ENCODE peak calls at places on chromosomes 12 and 14, in eight cellular contexts. One of them, this sample, is unnamed.

GRCh38 chr14:33836895-33837577 is 113.8 kb downstream of the EGLN3 start:
- DNase-seq in endodermal cell: no peak
- DNase-seq in fibroblast of pulmonary artery: no peak
- DNase-seq in GM06990: no peak
- DNase-seq in stomach: no peak
- DNase-seq in AG04450: no peak
- DNase-seq in thyroid gland: no peak
- DNase-seq in endothelial cell of umbilical vein: no peak
- DNase-seq in this sample: no peak

GRCh38 chr14:95255487-95255886 is 64.2 kb downstream of the CLMN start:
- DNase-seq in endodermal cell: peak
- DNase-seq in fibroblast of pulmonary artery: peak
- DNase-seq in GM06990: no peak
- DNase-seq in stomach: peak
- DNase-seq in AG04450: no peak
- DNase-seq in thyroid gland: peak
- DNase-seq in endothelial cell of umbilical vein: peak
- DNase-seq in this sample: no peak

GRCh38 chr12:63845726-63846125 is 1.2 kb downstream of the SRGAP1 start:
- DNase-seq in endodermal cell: peak
- DNase-seq in fibroblast of pulmonary artery: peak
- DNase-seq in GM06990: no peak
- DNase-seq in stomach: no peak
- DNase-seq in AG04450: no peak
- DNase-seq in thyroid gland: no peak
- DNase-seq in endothelial cell of umbilical vein: peak
- DNase-seq in this sample: no peak

GRCh38 chr14:63604626-63605025 is 37.0 kb downstream of the WDR89 start:
- DNase-seq in endodermal cell: no peak
- DNase-seq in fibroblast of pulmonary artery: no peak
- DNase-seq in GM06990: no peak
- DNase-seq in stomach: no peak
- DNase-seq in AG04450: no peak
- DNase-seq in thyroid gland: no peak
- DNase-seq in endothelial cell of umbilical vein: no peak
- DNase-seq in this sample: no peak

GRCh38 chr12:46450279-46450748 is 77.7 kb upstream of the SLC38A2 start:
- DNase-seq in endodermal cell: no peak
- DNase-seq in fibroblast of pulmonary artery: peak
- DNase-seq in GM06990: no peak
- DNase-seq in stomach: peak
- DNase-seq in AG04450: no peak
- DNase-seq in thyroid gland: peak
- DNase-seq in endothelial cell of umbilical vein: peak
- DNase-seq in this sample: peak

GRCh38 chr14:70448633-70449032 is 3.3 kb upstream of the ADAM21 start:
- DNase-seq in endodermal cell: no peak
- DNase-seq in fibroblast of pulmonary artery: peak
- DNase-seq in GM06990: no peak
- DNase-seq in stomach: no peak
- DNase-seq in AG04450: peak
- DNase-seq in thyroid gland: no peak
- DNase-seq in endothelial cell of umbilical vein: peak
- DNase-seq in this sample: no peak

GRCh38 chr14:100237735-100238418 is 1.1 kb upstream of the YY1 start:
- DNase-seq in endodermal cell: peak
- DNase-seq in fibroblast of pulmonary artery: peak
- DNase-seq in GM06990: peak
- DNase-seq in stomach: peak
- DNase-seq in AG04450: no peak
- DNase-seq in thyroid gland: peak
- DNase-seq in endothelial cell of umbilical vein: peak
- DNase-seq in this sample: peak

GRCh38 chr12:109963743-109964429 is 32.3 kb downstream of the GIT2 start:
- DNase-seq in endodermal cell: no peak
- DNase-seq in fibroblast of pulmonary artery: peak
- DNase-seq in GM06990: no peak
- DNase-seq in stomach: no peak
- DNase-seq in AG04450: peak
- DNase-seq in thyroid gland: no peak
- DNase-seq in endothelial cell of umbilical vein: peak
- DNase-seq in this sample: no peak

GRCh38 chr14:54450535-54450934 is 9.4 kb upstream of the CNIH1 start:
- DNase-seq in endodermal cell: no peak
- DNase-seq in fibroblast of pulmonary artery: peak
- DNase-seq in GM06990: peak
- DNase-seq in stomach: no peak
- DNase-seq in AG04450: no peak
- DNase-seq in thyroid gland: no peak
- DNase-seq in endothelial cell of umbilical vein: no peak
- DNase-seq in this sample: no peak

GRCh38 chr14:39241637-39242036 is 7.9 kb downstream of the MIA2 start:
- DNase-seq in endodermal cell: no peak
- DNase-seq in fibroblast of pulmonary artery: no peak
- DNase-seq in GM06990: no peak
- DNase-seq in stomach: no peak
- DNase-seq in AG04450: no peak
- DNase-seq in thyroid gland: no peak
- DNase-seq in endothelial cell of umbilical vein: no peak
- DNase-seq in this sample: no peak

GRCh38 chr12:109877504-109878246 is 2.7 kb downstream of the GLTP start:
- DNase-seq in endodermal cell: no peak
- DNase-seq in fibroblast of pulmonary artery: no peak
- DNase-seq in GM06990: no peak
- DNase-seq in stomach: no peak
- DNase-seq in AG04450: no peak
- DNase-seq in thyroid gland: no peak
- DNase-seq in endothelial cell of umbilical vein: no peak
- DNase-seq in this sample: no peak

GRCh38 chr12:124036117-124037109 is 63.4 kb downstream of the ZNF664 start:
- DNase-seq in endodermal cell: peak
- DNase-seq in fibroblast of pulmonary artery: peak
- DNase-seq in GM06990: no peak
- DNase-seq in stomach: peak
- DNase-seq in AG04450: peak
- DNase-seq in thyroid gland: peak
- DNase-seq in endothelial cell of umbilical vein: peak
- DNase-seq in this sample: peak

GRCh38 chr14:104968541-104969401 is 9.4 kb downstream of the AHNAK2 start:
- DNase-seq in endodermal cell: peak
- DNase-seq in fibroblast of pulmonary artery: peak
- DNase-seq in GM06990: no peak
- DNase-seq in stomach: no peak
- DNase-seq in AG04450: no peak
- DNase-seq in thyroid gland: peak
- DNase-seq in endothelial cell of umbilical vein: peak
- DNase-seq in this sample: no peak

GRCh38 chr12:64714551-64714968 is 44.6 kb downstream of the GNS start:
- DNase-seq in endodermal cell: no peak
- DNase-seq in fibroblast of pulmonary artery: no peak
- DNase-seq in GM06990: peak
- DNase-seq in stomach: no peak
- DNase-seq in AG04450: no peak
- DNase-seq in thyroid gland: no peak
- DNase-seq in endothelial cell of umbilical vein: no peak
- DNase-seq in this sample: no peak

GRCh38 chr14:32761381-32761968 is 177.2 kb upstream of the NPAS3 start:
- DNase-seq in endodermal cell: no peak
- DNase-seq in fibroblast of pulmonary artery: peak
- DNase-seq in GM06990: no peak
- DNase-seq in stomach: no peak
- DNase-seq in AG04450: no peak
- DNase-seq in thyroid gland: no peak
- DNase-seq in endothelial cell of umbilical vein: no peak
- DNase-seq in this sample: no peak

GRCh38 chr14:52923902-52924575 is 26.8 kb downstream of the FERMT2 start:
- DNase-seq in endodermal cell: peak
- DNase-seq in fibroblast of pulmonary artery: no peak
- DNase-seq in GM06990: peak
- DNase-seq in stomach: no peak
- DNase-seq in AG04450: no peak
- DNase-seq in thyroid gland: peak
- DNase-seq in endothelial cell of umbilical vein: no peak
- DNase-seq in this sample: no peak

GRCh38 chr12:93344876-93345275 is 32.8 kb upstream of the NUDT4 start:
- DNase-seq in endodermal cell: no peak
- DNase-seq in fibroblast of pulmonary artery: no peak
- DNase-seq in GM06990: no peak
- DNase-seq in stomach: no peak
- DNase-seq in AG04450: no peak
- DNase-seq in thyroid gland: no peak
- DNase-seq in endothelial cell of umbilical vein: peak
- DNase-seq in this sample: no peak

GRCh38 chr12:10226740-10227139 is 14.1 kb downstream of the GABARAPL1 start:
- DNase-seq in endodermal cell: no peak
- DNase-seq in fibroblast of pulmonary artery: no peak
- DNase-seq in GM06990: no peak
- DNase-seq in stomach: no peak
- DNase-seq in AG04450: no peak
- DNase-seq in thyroid gland: no peak
- DNase-seq in endothelial cell of umbilical vein: no peak
- DNase-seq in this sample: no peak

GRCh38 chr14:26621366-26621765 is 23.5 kb upstream of the NOVA1 start:
- DNase-seq in endodermal cell: no peak
- DNase-seq in fibroblast of pulmonary artery: no peak
- DNase-seq in GM06990: no peak
- DNase-seq in stomach: no peak
- DNase-seq in AG04450: no peak
- DNase-seq in thyroid gland: no peak
- DNase-seq in endothelial cell of umbilical vein: no peak
- DNase-seq in this sample: no peak

GRCh38 chr14:93994919-93995682 is 2.0 kb upstream of the CCDC197 start:
- DNase-seq in endodermal cell: peak
- DNase-seq in fibroblast of pulmonary artery: peak
- DNase-seq in GM06990: no peak
- DNase-seq in stomach: peak
- DNase-seq in AG04450: peak
- DNase-seq in thyroid gland: no peak
- DNase-seq in endothelial cell of umbilical vein: no peak
- DNase-seq in this sample: peak

GRCh38 chr12:132847363-132848356 is 19.0 kb upstream of the GOLGA3 start:
- DNase-seq in endodermal cell: peak
- DNase-seq in fibroblast of pulmonary artery: no peak
- DNase-seq in GM06990: no peak
- DNase-seq in stomach: no peak
- DNase-seq in AG04450: no peak
- DNase-seq in thyroid gland: no peak
- DNase-seq in endothelial cell of umbilical vein: no peak
- DNase-seq in this sample: no peak

GRCh38 chr14:54211562-54212308 is 185.1 kb upstream of the CDKN3 start:
- DNase-seq in endodermal cell: no peak
- DNase-seq in fibroblast of pulmonary artery: peak
- DNase-seq in GM06990: no peak
- DNase-seq in stomach: no peak
- DNase-seq in AG04450: no peak
- DNase-seq in thyroid gland: no peak
- DNase-seq in endothelial cell of umbilical vein: peak
- DNase-seq in this sample: no peak

GRCh38 chr14:29242755-29243340 is 476.3 kb downstream of the FOXG1 start:
- DNase-seq in endodermal cell: no peak
- DNase-seq in fibroblast of pulmonary artery: peak
- DNase-seq in GM06990: no peak
- DNase-seq in stomach: no peak
- DNase-seq in AG04450: no peak
- DNase-seq in thyroid gland: no peak
- DNase-seq in endothelial cell of umbilical vein: peak
- DNase-seq in this sample: no peak

GRCh38 chr14:20612403-20612802 is 21.2 kb upstream of the RNASE12 start:
- DNase-seq in endodermal cell: no peak
- DNase-seq in fibroblast of pulmonary artery: no peak
- DNase-seq in GM06990: peak
- DNase-seq in stomach: no peak
- DNase-seq in AG04450: no peak
- DNase-seq in thyroid gland: no peak
- DNase-seq in endothelial cell of umbilical vein: no peak
- DNase-seq in this sample: no peak
- H3K4me3 ChIP-seq in endodermal cell: peak
- H3K4me3 ChIP-seq in fibroblast of pulmonary artery: no peak
- H3K4me3 ChIP-seq in GM06990: no peak
- H3K4me3 ChIP-seq in stomach: no peak
- H3K4me3 ChIP-seq in AG04450: no peak
- H3K4me3 ChIP-seq in thyroid gland: no peak
- H3K4me3 ChIP-seq in endothelial cell of umbilical vein: no peak
- H3K4me3 ChIP-seq in this sample: no peak

GRCh38 chr12:14185441-14186192 is 179.9 kb upstream of the ATF7IP start:
- DNase-seq in endodermal cell: peak
- DNase-seq in fibroblast of pulmonary artery: peak
- DNase-seq in GM06990: peak
- DNase-seq in stomach: peak
- DNase-seq in AG04450: peak
- DNase-seq in thyroid gland: peak
- DNase-seq in endothelial cell of umbilical vein: peak
- DNase-seq in this sample: peak
- TF ChIP-seq CTCF in endodermal cell: peak
- TF ChIP-seq CTCF in fibroblast of pulmonary artery: peak
- TF ChIP-seq CTCF in GM06990: peak
- TF ChIP-seq CTCF in stomach: peak
- TF ChIP-seq CTCF in AG04450: peak
- TF ChIP-seq CTCF in thyroid gland: peak
- TF ChIP-seq CTCF in endothelial cell of umbilical vein: peak
- TF ChIP-seq CTCF in this sample: no peak

GRCh38 chr12:27972721-27973120 is at the start of gene PTHLH:
- DNase-seq in endodermal cell: no peak
- DNase-seq in fibroblast of pulmonary artery: no peak
- DNase-seq in GM06990: no peak
- DNase-seq in stomach: no peak
- DNase-seq in AG04450: no peak
- DNase-seq in thyroid gland: no peak
- DNase-seq in endothelial cell of umbilical vein: no peak
- DNase-seq in this sample: no peak
- H3K4me3 ChIP-seq in endodermal cell: no peak
- H3K4me3 ChIP-seq in fibroblast of pulmonary artery: no peak
- H3K4me3 ChIP-seq in GM06990: no peak
- H3K4me3 ChIP-seq in stomach: no peak
- H3K4me3 ChIP-seq in AG04450: no peak
- H3K4me3 ChIP-seq in thyroid gland: no peak
- H3K4me3 ChIP-seq in endothelial cell of umbilical vein: no peak
- H3K4me3 ChIP-seq in this sample: no peak

GRCh38 chr14:23352506-23353432 is at the start of gene SLC22A17:
- DNase-seq in endodermal cell: peak
- DNase-seq in fibroblast of pulmonary artery: peak
- DNase-seq in GM06990: no peak
- DNase-seq in stomach: peak
- DNase-seq in AG04450: peak
- DNase-seq in thyroid gland: peak
- DNase-seq in endothelial cell of umbilical vein: peak
- DNase-seq in this sample: peak
- TF ChIP-seq CTCF in endodermal cell: no peak
- TF ChIP-seq CTCF in fibroblast of pulmonary artery: peak
- TF ChIP-seq CTCF in GM06990: no peak
- TF ChIP-seq CTCF in stomach: no peak
- TF ChIP-seq CTCF in AG04450: peak
- TF ChIP-seq CTCF in thyroid gland: no peak
- TF ChIP-seq CTCF in endothelial cell of umbilical vein: no peak
- TF ChIP-seq CTCF in this sample: no peak

GRCh38 chr14:68208726-68209125 is 389.1 kb downstream of the RAD51B start:
- DNase-seq in endodermal cell: no peak
- DNase-seq in fibroblast of pulmonary artery: no peak
- DNase-seq in GM06990: no peak
- DNase-seq in stomach: no peak
- DNase-seq in AG04450: no peak
- DNase-seq in thyroid gland: no peak
- DNase-seq in endothelial cell of umbilical vein: no peak
- DNase-seq in this sample: no peak
- H3K4me3 ChIP-seq in endodermal cell: no peak
- H3K4me3 ChIP-seq in fibroblast of pulmonary artery: no peak
- H3K4me3 ChIP-seq in GM06990: no peak
- H3K4me3 ChIP-seq in stomach: no peak
- H3K4me3 ChIP-seq in AG04450: no peak
- H3K4me3 ChIP-seq in thyroid gland: no peak
- H3K4me3 ChIP-seq in endothelial cell of umbilical vein: no peak
- H3K4me3 ChIP-seq in this sample: no peak